ENCODE peak calls at places on chromosomes 2 and 18, in four cellular contexts. One of them, this sample, is unnamed.

GRCh38 chr2:42944744-42945415 is 152.5 kb upstream of the HAAO start:
- DNase-seq in K562: no peak
- DNase-seq in GM12878: no peak
- DNase-seq in A549: peak
- DNase-seq in this sample: peak

GRCh38 chr18:59070181-59070912 is 69.3 kb upstream of the SEC11C start:
- DNase-seq in K562: peak
- DNase-seq in A549: peak
- DNase-seq in GM12878: no peak
- DNase-seq in this sample: peak

GRCh38 chr2:76517238-76517909 is 806.7 kb upstream of the GCFC2 start:
- DNase-seq in K562: no peak
- DNase-seq in GM12878: no peak
- DNase-seq in A549: no peak
- DNase-seq in this sample: no peak

GRCh38 chr2:149492923-149493322 is 94.7 kb downstream of the MMADHC start:
- DNase-seq in A549: no peak
- DNase-seq in GM12878: no peak
- DNase-seq in K562: no peak
- DNase-seq in this sample: no peak

GRCh38 chr2:127651381-127651809 is 5.4 kb downstream of the GPR17 start:
- DNase-seq in K562: no peak
- DNase-seq in A549: no peak
- DNase-seq in GM12878: no peak
- DNase-seq in this sample: no peak

GRCh38 chr2:183079335-183079775 is 808 bp downstream of the DUSP19 start:
- DNase-seq in GM12878: no peak
- DNase-seq in A549: no peak
- DNase-seq in K562: no peak
- DNase-seq in this sample: no peak

GRCh38 chr2:180203972-180204371 is 196.9 kb upstream of the CWC22 start:
- DNase-seq in K562: no peak
- DNase-seq in GM12878: no peak
- DNase-seq in A549: no peak
- DNase-seq in this sample: no peak

GRCh38 chr18:62420513-62421209 is 95.6 kb downstream of the TNFRSF11A start:
- DNase-seq in K562: peak
- DNase-seq in GM12878: peak
- DNase-seq in A549: peak
- DNase-seq in this sample: peak

GRCh38 chr18:45248240-45248903 is 366.9 kb upstream of the SLC14A2 start:
- DNase-seq in GM12878: no peak
- DNase-seq in K562: no peak
- DNase-seq in A549: no peak
- DNase-seq in this sample: no peak

GRCh38 chr2:15485949-15486348 is 75.2 kb downstream of the NBAS start:
- DNase-seq in GM12878: no peak
- DNase-seq in K562: no peak
- DNase-seq in A549: no peak
- DNase-seq in this sample: peak

GRCh38 chr2:15481000-15481399 is 80.1 kb downstream of the NBAS start:
- DNase-seq in GM12878: no peak
- DNase-seq in K562: no peak
- DNase-seq in A549: no peak
- DNase-seq in this sample: no peak

GRCh38 chr2:15480552-15480951 is 80.6 kb downstream of the NBAS start:
- DNase-seq in GM12878: no peak
- DNase-seq in K562: no peak
- DNase-seq in A549: no peak
- DNase-seq in this sample: no peak
- TF ChIP-seq HDAC2 in GM12878: no peak
- TF ChIP-seq HDAC2 in K562: no peak
- TF ChIP-seq HDAC2 in A549: no peak
- TF ChIP-seq HDAC2 in this sample: no peak

GRCh38 chr2:67135201-67135600 is 261.9 kb upstream of the ETAA1 start:
- DNase-seq in K562: no peak
- DNase-seq in A549: no peak
- DNase-seq in GM12878: no peak
- DNase-seq in this sample: no peak
- TF ChIP-seq ESRRA in K562: no peak
- TF ChIP-seq ESRRA in A549: no peak
- TF ChIP-seq ESRRA in GM12878: no peak
- TF ChIP-seq ESRRA in this sample: no peak

DNA sequence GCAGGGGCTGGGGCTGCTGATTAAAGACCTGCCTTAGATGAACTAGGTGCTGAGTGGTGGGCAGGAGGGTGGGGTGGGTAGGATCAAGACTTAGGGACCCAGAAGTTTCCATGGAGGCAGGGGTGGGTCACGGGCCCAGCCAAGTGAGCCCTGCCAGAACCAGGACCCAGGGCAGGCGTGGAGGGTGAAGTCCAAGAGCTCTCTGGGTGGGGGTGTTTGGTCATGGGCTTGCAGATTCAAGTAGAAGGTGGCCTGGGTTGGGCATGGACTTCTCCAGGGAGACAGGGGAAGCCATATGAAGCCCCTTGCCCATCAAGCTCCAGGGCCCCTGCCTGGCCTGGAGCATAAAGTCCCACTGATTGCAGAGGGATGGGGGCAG is 168.8 kb downstream of the SMAD7 start:
- DNase-seq in K562: no peak
- DNase-seq in GM12878: no peak
- DNase-seq in A549: no peak
- DNase-seq in this sample: peak
- TF ChIP-seq HDAC2 in K562: no peak
- TF ChIP-seq HDAC2 in GM12878: no peak
- TF ChIP-seq HDAC2 in A549: no peak
- TF ChIP-seq HDAC2 in this sample: no peak

GRCh38 chr2:239596298-239596697 is 195.5 kb upstream of the HDAC4 start:
- DNase-seq in K562: no peak
- DNase-seq in GM12878: no peak
- DNase-seq in A549: no peak
- DNase-seq in this sample: no peak
- TF ChIP-seq ESRRA in K562: no peak
- TF ChIP-seq ESRRA in GM12878: no peak
- TF ChIP-seq ESRRA in A549: no peak
- TF ChIP-seq ESRRA in this sample: no peak

GRCh38 chr18:6940451-6940970 is 177.1 kb downstream of the LAMA1 start:
- DNase-seq in GM12878: no peak
- DNase-seq in K562: no peak
- DNase-seq in A549: no peak
- DNase-seq in this sample: no peak
- TF ChIP-seq HDAC2 in GM12878: no peak
- TF ChIP-seq HDAC2 in K562: no peak
- TF ChIP-seq HDAC2 in A549: no peak
- TF ChIP-seq HDAC2 in this sample: no peak

This sample was measured in HepG2.